ENCODE peak calls at places on chromosome 18, in eight cellular contexts. N is uterus, L is AG04449, V is COR-L47, A is HEK293T, H is BE2C, S is foreskin fibroblast, Z is GM23248. C is an unnamed sample.

GRCh38 chr18:57803119-57803969 is at the start of gene ATP8B1:
- DNase-seq in H (peak), A (peak), S (peak), Z (peak), N (peak), L (no peak), V (peak), C (peak)

GRCh38 chr18:80244167-80244566 is 3.1 kb downstream of the PARD6G start:
- DNase-seq in S (no peak), V (no peak), L (no peak), H (no peak), A (no peak), N (no peak), Z (no peak), C (no peak)

GRCh38 chr18:59881728-59882685 is 17.8 kb upstream of the PMAIP1 start:
- DNase-seq in A (no peak), S (peak), Z (peak), H (no peak), N (no peak), L (no peak), V (peak), C (peak)

GRCh38 chr18:61870151-61870550 is 22.7 kb downstream of the RNF152 start:
- DNase-seq in L (no peak), V (peak), S (no peak), A (no peak), H (no peak), Z (peak), N (no peak), C (peak)

GRCh38 chr18:49976810-49977209 is 163.5 kb upstream of the ACAA2 start:
- DNase-seq in Z (no peak), V (no peak), H (no peak), S (no peak), L (no peak), A (no peak), N (no peak), C (no peak)

GRCh38 chr18:79516441-79516931 is 120.8 kb downstream of the NFATC1 start:
- DNase-seq in N (no peak), A (no peak), L (no peak), V (no peak), H (no peak), S (no peak), Z (no peak), C (no peak)

GRCh38 chr18:3584897-3585460 is 135.0 kb downstream of the TGIF1 start:
- DNase-seq in S (no peak), N (no peak), A (no peak), V (no peak), Z (no peak), H (no peak), L (no peak), C (no peak)

GRCh38 chr18:7879717-7880116 is 312.6 kb downstream of the PTPRM start:
- DNase-seq in A (no peak), L (no peak), H (no peak), Z (no peak), S (no peak), V (no peak), N (no peak), C (no peak)

GRCh38 chr18:44878335-44878734 is 197.6 kb downstream of the SETBP1 start:
- DNase-seq in L (no peak), A (no peak), Z (no peak), V (no peak), N (no peak), H (no peak), S (no peak), C (no peak)